ENCODE peak calls at places on chromosomes 1 and 21, in ten cellular contexts. One of them, this sample, is unnamed.

GRCh38 chr1:38835230-38835827 is 24.2 kb downstream of the RRAGC start:
- DNase-seq in mammary epithelial cell: peak; percentile 75
- DNase-seq in PC-9: peak; percentile 73
- DNase-seq in astrocyte of the spinal cord: peak; percentile 85
- DNase-seq in endodermal cell: peak; percentile 80
- DNase-seq in CD4-positive, alpha-beta T cell: no peak
- DNase-seq in endothelial cell: peak; percentile 68
- DNase-seq in mucosa of descending colon: no peak
- DNase-seq in WTC11: peak; percentile 37
- DNase-seq in neural crest cell: peak; percentile 64
- DNase-seq in this sample: no peak

GRCh38 chr1:2541619-2542246 is 11.7 kb upstream of the HES5 start:
- DNase-seq in mammary epithelial cell: no peak
- DNase-seq in PC-9: peak; percentile 57
- DNase-seq in astrocyte of the spinal cord: no peak
- DNase-seq in endodermal cell: no peak
- DNase-seq in CD4-positive, alpha-beta T cell: no peak
- DNase-seq in endothelial cell: no peak
- DNase-seq in mucosa of descending colon: peak; percentile 95
- DNase-seq in WTC11: no peak
- DNase-seq in neural crest cell: no peak
- DNase-seq in this sample: peak; percentile 71

GRCh38 chr1:16048573-16049189 is 5.1 kb downstream of the CLCNKB start:
- DNase-seq in mammary epithelial cell: no peak
- DNase-seq in PC-9: no peak
- DNase-seq in astrocyte of the spinal cord: peak; percentile 31
- DNase-seq in endodermal cell: peak; percentile 98
- DNase-seq in CD4-positive, alpha-beta T cell: peak; percentile 48
- DNase-seq in endothelial cell: peak; percentile 70
- DNase-seq in mucosa of descending colon: peak; percentile 62
- DNase-seq in WTC11: peak; percentile 98
- DNase-seq in neural crest cell: peak; percentile 76
- DNase-seq in this sample: peak; percentile 50

GRCh38 chr21:43827015-43827611 is 37.7 kb downstream of the RRP1 start:
- DNase-seq in mammary epithelial cell: peak; percentile 60
- DNase-seq in PC-9: no peak
- DNase-seq in astrocyte of the spinal cord: peak; percentile 69
- DNase-seq in endodermal cell: no peak
- DNase-seq in CD4-positive, alpha-beta T cell: no peak
- DNase-seq in endothelial cell: no peak
- DNase-seq in mucosa of descending colon: no peak
- DNase-seq in WTC11: no peak
- DNase-seq in neural crest cell: no peak
- DNase-seq in this sample: no peak

GRCh38 chr1:205237526-205238484 is 10.1 kb downstream of the TMCC2 start:
- DNase-seq in mammary epithelial cell: no peak
- DNase-seq in PC-9: no peak
- DNase-seq in astrocyte of the spinal cord: no peak
- DNase-seq in endodermal cell: peak; percentile 21
- DNase-seq in CD4-positive, alpha-beta T cell: no peak
- DNase-seq in endothelial cell: no peak
- DNase-seq in mucosa of descending colon: no peak
- DNase-seq in WTC11: no peak
- DNase-seq in neural crest cell: no peak
- DNase-seq in this sample: peak; percentile 21

GRCh38 chr1:201539561-201540404 is 856 bp downstream of the NAV1 start:
- DNase-seq in mammary epithelial cell: no peak
- DNase-seq in PC-9: peak; percentile 47
- DNase-seq in astrocyte of the spinal cord: peak; percentile 72
- DNase-seq in endodermal cell: peak; percentile 82
- DNase-seq in CD4-positive, alpha-beta T cell: no peak
- DNase-seq in endothelial cell: peak; percentile 46
- DNase-seq in mucosa of descending colon: no peak
- DNase-seq in WTC11: peak; percentile 58
- DNase-seq in neural crest cell: peak; percentile 32
- DNase-seq in this sample: no peak

GRCh38 chr1:56033321-56034037 is 545.9 kb downstream of the PLPP3 start:
- DNase-seq in mammary epithelial cell: no peak
- DNase-seq in PC-9: no peak
- DNase-seq in astrocyte of the spinal cord: no peak
- DNase-seq in endodermal cell: no peak
- DNase-seq in CD4-positive, alpha-beta T cell: no peak
- DNase-seq in endothelial cell: no peak
- DNase-seq in mucosa of descending colon: no peak
- DNase-seq in WTC11: no peak
- DNase-seq in neural crest cell: no peak
- DNase-seq in this sample: no peak

GRCh38 chr1:230348386-230349022 is 77.6 kb downstream of the PGBD5 start:
- DNase-seq in mammary epithelial cell: no peak
- DNase-seq in PC-9: no peak
- DNase-seq in astrocyte of the spinal cord: no peak
- DNase-seq in endodermal cell: no peak
- DNase-seq in CD4-positive, alpha-beta T cell: no peak
- DNase-seq in endothelial cell: no peak
- DNase-seq in mucosa of descending colon: no peak
- DNase-seq in WTC11: no peak
- DNase-seq in neural crest cell: no peak
- DNase-seq in this sample: no peak

GRCh38 chr21:35291963-35292627 is 243.0 kb upstream of the RUNX1 start:
- DNase-seq in mammary epithelial cell: no peak
- DNase-seq in PC-9: no peak
- DNase-seq in astrocyte of the spinal cord: peak; percentile 28
- DNase-seq in endodermal cell: no peak
- DNase-seq in CD4-positive, alpha-beta T cell: no peak
- DNase-seq in endothelial cell: no peak
- DNase-seq in mucosa of descending colon: no peak
- DNase-seq in WTC11: no peak
- DNase-seq in neural crest cell: no peak
- DNase-seq in this sample: no peak

GRCh38 chr21:25639922-25640670 is 1.0 kb downstream of the JAM2 start:
- DNase-seq in mammary epithelial cell: no peak
- DNase-seq in PC-9: no peak
- DNase-seq in astrocyte of the spinal cord: peak; percentile 12
- DNase-seq in endodermal cell: peak; percentile 75
- DNase-seq in CD4-positive, alpha-beta T cell: no peak
- DNase-seq in endothelial cell: peak; percentile 39
- DNase-seq in mucosa of descending colon: peak; percentile 24
- DNase-seq in WTC11: peak; percentile 55
- DNase-seq in neural crest cell: peak; percentile 50
- DNase-seq in this sample: no peak

GRCh38 chr21:25640671-25641292 is 1.7 kb downstream of the JAM2 start:
- DNase-seq in mammary epithelial cell: no peak
- DNase-seq in PC-9: no peak
- DNase-seq in astrocyte of the spinal cord: no peak
- DNase-seq in endodermal cell: no peak
- DNase-seq in CD4-positive, alpha-beta T cell: no peak
- DNase-seq in endothelial cell: no peak
- DNase-seq in mucosa of descending colon: no peak
- DNase-seq in WTC11: no peak
- DNase-seq in neural crest cell: no peak
- DNase-seq in this sample: no peak

GRCh38 chr21:25638634-25639166 is 358 bp upstream of the JAM2 start:
- DNase-seq in mammary epithelial cell: no peak
- DNase-seq in PC-9: no peak
- DNase-seq in astrocyte of the spinal cord: peak; percentile 14
- DNase-seq in endodermal cell: no peak
- DNase-seq in CD4-positive, alpha-beta T cell: no peak
- DNase-seq in endothelial cell: no peak
- DNase-seq in mucosa of descending colon: no peak
- DNase-seq in WTC11: no peak
- DNase-seq in neural crest cell: no peak
- DNase-seq in this sample: no peak

GRCh38 chr21:25637846-25638245 is 1.2 kb upstream of the JAM2 start:
- DNase-seq in mammary epithelial cell: no peak
- DNase-seq in PC-9: no peak
- DNase-seq in astrocyte of the spinal cord: no peak
- DNase-seq in endodermal cell: no peak
- DNase-seq in CD4-positive, alpha-beta T cell: no peak
- DNase-seq in endothelial cell: no peak
- DNase-seq in mucosa of descending colon: no peak
- DNase-seq in WTC11: no peak
- DNase-seq in neural crest cell: no peak
- DNase-seq in this sample: no peak

DNA sequence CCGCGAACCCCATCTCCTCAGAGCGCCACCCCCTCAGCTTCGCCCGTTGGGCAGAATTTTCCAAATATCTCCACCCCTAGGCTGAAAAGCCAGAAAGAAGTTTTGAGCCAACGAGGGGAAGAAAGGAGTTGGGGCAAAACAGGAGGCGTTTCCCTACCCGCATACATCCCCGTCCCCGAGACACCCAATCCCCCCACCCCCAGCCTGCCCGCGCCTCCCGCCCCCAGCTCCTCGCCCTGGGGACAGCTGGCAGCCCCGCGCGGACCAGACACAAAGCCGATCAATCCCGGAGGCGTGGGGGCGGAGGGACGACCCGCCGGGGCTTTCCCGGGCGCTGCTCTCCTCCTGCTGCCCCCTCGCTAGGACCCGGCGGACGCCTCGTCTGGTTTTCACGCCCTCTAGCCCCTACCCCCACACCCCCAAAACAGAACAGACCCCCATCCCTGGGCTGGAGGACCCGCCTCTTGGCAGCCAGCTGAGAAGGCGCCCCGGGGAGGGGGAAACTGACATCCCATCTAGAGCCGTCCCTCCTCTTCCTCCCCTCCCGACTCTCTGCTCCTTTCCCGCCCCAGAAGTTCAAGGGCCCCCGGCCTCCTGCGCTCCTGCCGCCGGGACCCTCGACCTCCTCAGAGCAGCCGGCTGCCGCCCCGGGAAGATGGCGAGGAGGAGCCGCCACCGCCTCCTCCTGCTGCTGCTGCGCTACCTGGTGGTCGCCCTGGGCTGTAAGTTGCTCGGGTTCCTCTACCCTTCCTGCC is at the start of gene JAM2:
- DNase-seq in mammary epithelial cell: no peak
- DNase-seq in PC-9: no peak
- DNase-seq in astrocyte of the spinal cord: peak; percentile 36
- DNase-seq in endodermal cell: peak; percentile 90
- DNase-seq in CD4-positive, alpha-beta T cell: peak; percentile 52
- DNase-seq in endothelial cell: peak; percentile 41
- DNase-seq in mucosa of descending colon: peak; percentile 39
- DNase-seq in WTC11: peak; percentile 65
- DNase-seq in neural crest cell: peak; percentile 50
- DNase-seq in this sample: no peak
- TF ChIP-seq CTCF in mammary epithelial cell: no peak
- TF ChIP-seq CTCF in PC-9: no peak
- TF ChIP-seq CTCF in astrocyte of the spinal cord: peak; percentile 43
- TF ChIP-seq CTCF in endodermal cell: peak; percentile 75
- TF ChIP-seq CTCF in CD4-positive, alpha-beta T cell: no peak
- TF ChIP-seq CTCF in endothelial cell: peak; percentile 7
- TF ChIP-seq CTCF in mucosa of descending colon: no peak
- TF ChIP-seq CTCF in WTC11: no peak
- TF ChIP-seq CTCF in neural crest cell: peak; percentile 49
- TF ChIP-seq CTCF in this sample: no peak

DNA sequence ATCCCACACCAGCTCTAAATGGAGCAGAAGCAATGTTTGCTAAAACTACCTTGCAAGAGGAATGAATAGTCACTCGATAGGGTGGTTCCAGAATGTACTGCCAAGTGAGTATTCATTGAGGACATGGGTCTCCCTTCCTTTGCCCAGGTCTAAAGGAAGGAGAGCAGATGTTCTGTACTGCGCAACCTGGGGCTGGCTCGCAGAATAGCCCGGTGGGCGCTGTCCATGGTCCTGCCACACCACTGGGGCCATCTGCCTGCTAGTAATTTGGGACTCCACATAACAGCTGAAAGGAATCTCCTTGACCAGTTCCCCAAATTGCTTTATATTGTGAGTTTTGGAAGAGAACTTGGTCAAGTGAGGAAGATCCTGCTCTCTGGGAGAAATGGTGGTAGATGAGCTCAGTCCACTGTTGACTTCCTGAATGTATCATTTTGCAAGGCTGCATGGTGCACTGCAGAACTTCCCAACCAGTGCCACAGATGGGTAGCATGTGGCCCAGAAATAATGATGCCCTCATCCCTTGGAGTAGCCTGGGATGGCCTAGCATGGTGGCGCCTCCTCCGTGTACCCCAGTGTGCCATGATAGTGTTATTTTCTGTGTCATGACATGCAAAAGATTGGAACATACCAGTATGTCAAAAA is 5.7 kb downstream of the SLC6A17 start:
- DNase-seq in mammary epithelial cell: peak; percentile 53
- DNase-seq in PC-9: no peak
- DNase-seq in astrocyte of the spinal cord: peak; percentile 61
- DNase-seq in endodermal cell: peak; percentile 97
- DNase-seq in CD4-positive, alpha-beta T cell: peak; percentile 56
- DNase-seq in endothelial cell: peak; percentile 84
- DNase-seq in mucosa of descending colon: peak; percentile 77
- DNase-seq in WTC11: peak; percentile 84
- DNase-seq in neural crest cell: peak; percentile 71
- DNase-seq in this sample: peak; percentile 65
- TF ChIP-seq CTCF in mammary epithelial cell: no peak
- TF ChIP-seq CTCF in PC-9: no peak
- TF ChIP-seq CTCF in astrocyte of the spinal cord: no peak
- TF ChIP-seq CTCF in endodermal cell: no peak
- TF ChIP-seq CTCF in CD4-positive, alpha-beta T cell: no peak
- TF ChIP-seq CTCF in endothelial cell: no peak
- TF ChIP-seq CTCF in mucosa of descending colon: no peak
- TF ChIP-seq CTCF in WTC11: no peak
- TF ChIP-seq CTCF in neural crest cell: no peak
- TF ChIP-seq CTCF in this sample: no peak

GRCh38 chr1:94544706-94545490 is 3.3 kb upstream of the F3 start:
- DNase-seq in mammary epithelial cell: peak; percentile 72
- DNase-seq in PC-9: peak; percentile 53
- DNase-seq in astrocyte of the spinal cord: peak; percentile 77
- DNase-seq in endodermal cell: no peak
- DNase-seq in CD4-positive, alpha-beta T cell: no peak
- DNase-seq in endothelial cell: no peak
- DNase-seq in mucosa of descending colon: no peak
- DNase-seq in WTC11: no peak
- DNase-seq in neural crest cell: no peak
- DNase-seq in this sample: no peak
- TF ChIP-seq CTCF in mammary epithelial cell: peak; percentile 21
- TF ChIP-seq CTCF in PC-9: no peak
- TF ChIP-seq CTCF in astrocyte of the spinal cord: no peak
- TF ChIP-seq CTCF in endodermal cell: peak; percentile 49
- TF ChIP-seq CTCF in CD4-positive, alpha-beta T cell: no peak
- TF ChIP-seq CTCF in endothelial cell: no peak
- TF ChIP-seq CTCF in mucosa of descending colon: no peak
- TF ChIP-seq CTCF in WTC11: no peak
- TF ChIP-seq CTCF in neural crest cell: no peak
- TF ChIP-seq CTCF in this sample: no peak

DNA sequence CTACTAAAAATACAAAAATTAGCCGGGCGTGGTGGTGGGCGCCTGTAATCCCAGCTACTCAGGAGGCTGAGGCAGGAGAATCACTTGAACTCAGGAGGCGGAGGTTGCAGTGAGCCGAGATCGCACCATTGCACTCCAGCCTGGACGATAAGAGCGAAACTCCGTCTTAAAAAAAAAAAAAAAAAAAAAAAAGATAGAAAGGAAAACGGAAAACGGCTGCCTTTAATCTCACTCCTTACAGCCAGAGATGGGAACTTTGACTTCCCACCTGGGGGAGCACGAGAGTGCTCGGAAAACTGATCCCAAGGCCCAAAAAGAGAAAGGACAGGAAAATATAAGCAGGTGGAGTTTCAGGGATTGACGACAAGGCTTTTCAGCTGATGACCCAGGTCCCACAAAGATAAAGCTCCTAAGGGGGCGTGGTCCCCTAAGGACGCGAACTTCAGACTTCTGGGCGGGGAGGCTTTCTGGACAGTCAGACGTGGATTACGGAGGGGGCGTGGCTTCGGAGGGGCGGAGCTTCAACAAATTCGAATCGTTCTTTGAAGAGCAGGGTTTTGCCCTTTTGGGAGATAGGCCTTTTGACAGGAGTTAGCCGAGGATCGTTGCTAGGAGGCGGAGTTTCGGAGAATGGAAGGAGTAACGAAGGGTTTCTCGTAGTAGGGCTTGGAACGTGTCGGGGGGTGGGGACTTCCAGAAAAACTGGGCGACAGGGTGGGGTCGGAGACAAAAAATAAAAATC is 966 bp upstream of the CKS1B start:
- DNase-seq in mammary epithelial cell: peak; percentile 97
- DNase-seq in PC-9: peak; percentile 98
- DNase-seq in astrocyte of the spinal cord: peak; percentile 98
- DNase-seq in endodermal cell: peak; percentile 99
- DNase-seq in CD4-positive, alpha-beta T cell: peak; percentile 90
- DNase-seq in endothelial cell: peak; percentile 94
- DNase-seq in mucosa of descending colon: peak; percentile 99
- DNase-seq in WTC11: peak; percentile 100
- DNase-seq in neural crest cell: peak; percentile 93
- DNase-seq in this sample: peak; percentile 98
- TF ChIP-seq CTCF in mammary epithelial cell: peak; percentile 32
- TF ChIP-seq CTCF in PC-9: no peak
- TF ChIP-seq CTCF in astrocyte of the spinal cord: peak; percentile 10
- TF ChIP-seq CTCF in endodermal cell: peak; percentile 43
- TF ChIP-seq CTCF in CD4-positive, alpha-beta T cell: peak; percentile 35
- TF ChIP-seq CTCF in endothelial cell: no peak
- TF ChIP-seq CTCF in mucosa of descending colon: no peak
- TF ChIP-seq CTCF in WTC11: no peak
- TF ChIP-seq CTCF in neural crest cell: no peak
- TF ChIP-seq CTCF in this sample: no peak